ENCODE peak calls at places on chromosomes 4 and X, in six cellular contexts. P is neuronal stem cell, X is H9, E is mesenchymal stem cell, Q is H1, K is trophoblast cell. L is an unnamed sample.

GRCh38 chrX:10199212-10199611 is 42.4 kb downstream of the CLCN4 start:
- DNase-seq in X (no peak), K (no peak), P (no peak), Q (no peak), E (peak; percentile 77), L (peak; percentile 67)

GRCh38 chrX:110675866-110676265 is 119.8 kb downstream of the CHRDL1 start:
- DNase-seq in Q (no peak), E (no peak), P (no peak), K (no peak), X (no peak), L (no peak)

GRCh38 chr4:42906906-42907774 is 14.6 kb downstream of the GRXCR1 start:
- DNase-seq in X (no peak), P (no peak), Q (no peak), K (no peak), E (no peak), L (no peak)

GRCh38 chrX:97065973-97066372 is 182.3 kb downstream of the RPA4 start:
- DNase-seq in Q (no peak), P (no peak), E (peak; percentile 0), K (no peak), X (no peak), L (peak; percentile 52)

GRCh38 chr4:146916479-146917076 is 29.1 kb downstream of the TTC29 start:
- DNase-seq in K (peak; percentile 33), Q (no peak), P (peak; percentile 20), X (no peak), E (peak; percentile 55), L (peak; percentile 47)

GRCh38 chr4:112251044-112251632 is 19.6 kb downstream of the AP1AR start:
- DNase-seq in Q (no peak), P (no peak), X (no peak), E (no peak), K (no peak), L (no peak)

GRCh38 chr4:151434183-151434860 is 25.3 kb downstream of the FHIP1A start:
- DNase-seq in Q (no peak), K (peak; percentile 18), E (no peak), X (no peak), P (no peak), L (peak; percentile 19)

GRCh38 chr4:6362896-6363295 is 93.2 kb downstream of the WFS1 start:
- DNase-seq in Q (no peak), K (peak; percentile 48), P (peak; percentile 72), E (peak; percentile 15), X (peak; percentile 73), L (peak; percentile 27)

GRCh38 chrX:50281253-50281652 is 76.7 kb downstream of the CCNB3 start:
- DNase-seq in P (no peak), E (no peak), Q (no peak), X (no peak), K (no peak), L (no peak)

GRCh38 chr4:48225368-48226141 is 44.1 kb downstream of the TEC start:
- DNase-seq in E (no peak), P (no peak), Q (no peak), K (peak; percentile 11), X (peak; percentile 35), L (no peak)

GRCh38 chr4:2432991-2433530 is 14.3 kb downstream of the CFAP99 start:
- DNase-seq in X (peak; percentile 30), E (peak; percentile 66), Q (no peak), P (no peak), K (no peak), L (peak; percentile 64)

GRCh38 chr4:6746721-6747689 is 31.0 kb downstream of the BLOC1S4 start:
- DNase-seq in P (no peak), E (no peak), Q (no peak), X (no peak), K (no peak), L (no peak)

DNA sequence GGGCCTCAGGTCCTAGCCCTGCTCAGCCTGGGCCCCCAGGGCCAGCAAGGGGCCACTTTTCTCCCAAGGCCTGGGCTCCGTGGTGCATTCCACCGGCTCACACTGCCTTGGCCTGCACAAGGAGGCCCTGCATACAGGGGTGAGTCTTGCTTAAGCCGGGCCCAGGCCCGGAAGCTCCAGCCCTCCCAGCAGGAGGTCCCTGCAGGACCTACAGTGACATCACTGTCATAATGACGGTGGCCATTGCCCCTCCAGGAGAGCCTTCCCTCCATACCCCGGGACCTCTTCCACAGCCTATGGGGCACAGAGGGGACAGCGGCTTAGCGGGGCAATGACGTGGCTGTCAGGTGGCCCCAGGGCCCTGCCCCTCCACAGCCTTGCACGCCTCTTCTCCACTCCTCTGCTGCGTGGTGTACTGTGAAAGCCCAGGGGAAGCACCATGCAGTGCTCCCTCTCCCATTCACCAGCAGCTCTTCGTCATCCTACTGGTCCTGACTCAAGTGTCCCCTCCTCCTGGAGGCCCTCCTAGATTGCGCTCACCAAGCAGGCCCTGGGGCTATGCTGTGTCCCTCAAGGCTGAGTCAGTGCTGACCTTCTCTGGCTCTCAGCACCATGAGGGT is 32.3 kb upstream of the AFAP1 start:
- DNase-seq in P (no peak), E (no peak), X (no peak), K (peak; percentile 100), Q (no peak), L (no peak)
- H2BK5ac ChIP-seq in P (no peak overlapping the region), E (no peak overlapping the region), X (no peak overlapping the region), K (no peak overlapping the region), Q (peak overlapping the region; percentile 45), L (no peak overlapping the region)

DNA sequence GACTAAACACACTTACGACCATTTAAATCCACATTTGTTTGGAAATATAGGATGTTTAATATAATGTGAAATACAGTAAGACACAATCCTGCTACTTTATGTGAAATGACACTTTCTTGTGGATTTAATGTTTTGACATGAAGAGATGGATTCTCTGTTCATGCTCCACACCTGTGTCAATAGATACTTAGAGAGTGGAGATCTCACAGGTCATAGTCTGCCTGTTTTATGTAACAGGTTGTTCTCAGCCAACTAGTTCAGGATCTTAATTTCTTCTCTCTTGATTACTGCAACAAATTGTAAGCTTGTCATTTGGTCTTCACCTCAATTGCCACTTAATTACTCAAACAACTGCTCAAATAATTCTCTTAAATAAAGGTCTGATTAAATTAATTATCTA is 1621.2 kb downstream of the PCDH7 start:
- DNase-seq in E (no peak), P (no peak), K (no peak), X (no peak), Q (no peak), L (no peak)
- H2AFZ ChIP-seq in E (no peak overlapping the region), P (no peak overlapping the region), K (no peak overlapping the region), X (no peak overlapping the region), Q (no peak overlapping the region), L (no peak overlapping the region)

GRCh38 chr4:86472377-86473019 is 112.6 kb upstream of the MAPK10 start:
- DNase-seq in E (no peak), Q (no peak), K (no peak), P (no peak), X (no peak), L (no peak)
- H2BK5ac ChIP-seq in E (no peak overlapping the region), Q (peak overlapping the region; percentile 86), K (no peak overlapping the region), P (no peak overlapping the region), X (no peak overlapping the region), L (no peak overlapping the region)

GRCh38 chrX:13080128-13080795 is 35.8 kb upstream of the FAM9C start:
- DNase-seq in X (no peak), Q (no peak), K (no peak), E (no peak), P (no peak), L (no peak)
- H2AFZ ChIP-seq in X (no peak overlapping the region), Q (no peak overlapping the region), K (no peak overlapping the region), E (no peak overlapping the region), P (no peak overlapping the region), L (no peak overlapping the region)

DNA sequence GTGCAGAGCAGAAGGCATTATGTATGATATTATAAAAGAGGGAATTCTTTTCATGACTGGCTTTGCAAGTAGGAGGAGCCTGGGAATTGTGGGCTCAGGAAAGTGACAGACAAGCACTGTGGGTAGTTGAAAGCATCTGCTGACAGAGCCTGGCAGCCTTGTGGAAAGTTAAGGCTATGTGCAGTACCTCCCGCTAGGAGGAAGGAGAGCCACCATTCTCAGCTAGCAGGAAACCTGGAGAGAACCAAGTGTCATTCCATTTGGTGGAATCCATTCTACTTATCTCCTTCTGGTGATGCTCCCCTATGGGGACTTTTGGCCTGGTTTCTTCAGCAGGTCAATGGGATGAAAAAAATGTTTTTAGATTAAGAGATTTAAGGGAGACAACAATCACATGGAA is 81.8 kb downstream of the ASB9 start:
- DNase-seq in E (no peak), X (peak; percentile 28), Q (no peak), K (no peak), P (no peak), L (no peak)
- H2BK5ac ChIP-seq in E (no peak overlapping the region), X (no peak overlapping the region), Q (no peak overlapping the region), K (no peak overlapping the region), P (no peak overlapping the region), L (no peak overlapping the region)

GRCh38 chr4:153153339-153153851 is 50.8 kb upstream of the TRIM2 start:
- DNase-seq in Q (no peak), K (no peak), X (peak; percentile 75), E (peak; percentile 56), P (no peak), L (peak; percentile 7)

GRCh38 chr4:153156263-153156662 is 48.0 kb upstream of the TRIM2 start:
- DNase-seq in E (no peak), K (no peak), P (no peak), Q (no peak), X (no peak), L (no peak)

GRCh38 chr4:153152453-153153338 is 51.5 kb upstream of the TRIM2 start:
- DNase-seq in E (peak; percentile 48), X (no peak), K (peak; percentile 1), P (peak; percentile 56), Q (no peak), L (peak; percentile 23)

GRCh38 chr4:153151535-153152452 is 52.4 kb upstream of the TRIM2 start:
- DNase-seq in X (peak; percentile 91), K (peak; percentile 13), P (peak; percentile 92), E (peak; percentile 66), Q (no peak), L (peak; percentile 28)

GRCh38 chr4:153154010-153154975 is 50.0 kb upstream of the TRIM2 start:
- DNase-seq in X (no peak), P (no peak), K (no peak), E (peak; percentile 42), Q (no peak), L (peak; percentile 68)
- H2AFZ ChIP-seq in X (no peak overlapping the region), P (peak overlapping the region; percentile 90), K (no peak overlapping the region), E (no peak overlapping the region), Q (peak overlapping the region; percentile 81), L (peak overlapping the region; percentile 75)

GRCh38 chr4:102386966-102387365 is 41.7 kb upstream of the SLC39A8 start:
- DNase-seq in Q (no peak), P (no peak), E (no peak), K (peak; percentile 56), X (no peak), L (no peak)

GRCh38 chr4:102390438-102390837 is 45.2 kb upstream of the SLC39A8 start:
- DNase-seq in X (no peak), Q (no peak), K (no peak), P (no peak), E (peak; percentile 22), L (no peak)

GRCh38 chr4:102387552-102388150 is 42.4 kb upstream of the SLC39A8 start:
- DNase-seq in Q (no peak), K (peak; percentile 92), P (no peak), E (no peak), X (no peak), L (no peak)

GRCh38 chr4:102388636-102389035 is 43.4 kb upstream of the SLC39A8 start:
- DNase-seq in X (no peak), E (no peak), Q (no peak), P (no peak), K (peak; percentile 27), L (no peak)

GRCh38 chr4:102392033-102392744 is 46.9 kb upstream of the SLC39A8 start:
- DNase-seq in E (no peak), K (no peak), P (no peak), X (no peak), Q (no peak), L (no peak)
- H2BK5ac ChIP-seq in E (no peak overlapping the region), K (peak overlapping the region; percentile 72), P (no peak overlapping the region), X (no peak overlapping the region), Q (peak overlapping the region; percentile 77), L (no peak overlapping the region)